ENCODE peak calls at places on chromosomes 2 and 18, in ten cellular contexts. E is K562; M is left ventricle myocardium superior; B is body of pancreas; W is foreskin keratinocyte; V is psoas muscle; Y is activated CD8-positive, alpha-beta T cell treated with anti-CD3 and anti-CD28 coated beads for 36 hours; O is activated CD4-positive, alpha-beta T cell treated with anti-CD3 and anti-CD28 coated beads for 36 hours; X is SK-N-SH treated with all-trans-retinoic acid at 6 μM for 48 hours; J is natural killer cell. H is an unnamed sample.
A peak's percentile ranks its signal among the peaks of the same experiment; 100 is the strongest.

GRCh38 chr2:79985145-79985544 is 319.4 kb downstream of the LRRTM1 start:
- ATAC-seq in B (no peak), M (no peak), O (no peak), X (no peak), Y (no peak), W (no peak), V (no peak), J (no peak), E (no peak), H (no peak)

GRCh38 chr2:240296611-240297552 is 138.6 kb upstream of the GPC1 start:
- ATAC-seq in J (no peak), M (peak; percentile 88), V (peak; percentile 34), O (no peak), W (no peak), E (no peak), X (no peak), Y (no peak), B (no peak), H (no peak)

GRCh38 chr2:195595825-195596224 is 61.2 kb upstream of the SLC39A10 start:
- ATAC-seq in Y (no peak), B (no peak), M (no peak), V (no peak), J (no peak), W (no peak), E (peak; percentile 90), X (no peak), O (no peak), H (no peak)

GRCh38 chr2:110644357-110644756 is 33.5 kb downstream of the BUB1 start:
- ATAC-seq in O (no peak), E (no peak), J (no peak), B (no peak), Y (no peak), V (no peak), W (no peak), M (no peak), X (no peak), H (no peak)

GRCh38 chr18:62982600-62983251 is 267.4 kb downstream of the PHLPP1 start:
- ATAC-seq in E (peak; percentile 84), O (peak; percentile 72), Y (peak; percentile 71), X (peak; percentile 86), J (peak; percentile 68), M (peak; percentile 83), B (peak; percentile 78), W (peak; percentile 53), V (peak; percentile 70), H (peak; percentile 60)

GRCh38 chr2:21422724-21423522 is 299.2 kb downstream of the TDRD15 start:
- ATAC-seq in O (no peak), J (no peak), B (no peak), E (no peak), M (no peak), X (no peak), Y (no peak), V (no peak), W (no peak), H (no peak)

GRCh38 chr18:69684789-69685188 is 262.9 kb downstream of the CD226 start:
- ATAC-seq in O (no peak), X (no peak), M (peak; percentile 68), V (no peak), B (no peak), E (no peak), J (no peak), W (no peak), Y (no peak), H (no peak)

GRCh38 chr2:120818441-120818920 is 82.8 kb downstream of the GLI2 start:
- ATAC-seq in E (no peak), Y (no peak), X (peak; percentile 39), M (no peak), O (no peak), W (no peak), B (peak; percentile 59), V (no peak), J (no peak), H (no peak)

GRCh38 chr18:46891742-46892214 is 25.5 kb downstream of the PIAS2 start:
- ATAC-seq in W (no peak), X (no peak), V (no peak), M (no peak), E (peak; percentile 25), Y (peak; percentile 87), O (peak; percentile 90), J (no peak), B (no peak), H (peak; percentile 67)

GRCh38 chr2:23387221-23387550 is 2.2 kb downstream of the KLHL29 start:
- ATAC-seq in V (no peak), E (no peak), J (no peak), X (peak; percentile 40), Y (no peak), O (no peak), B (no peak), M (no peak), W (no peak), H (peak; percentile 8)

GRCh38 chr2:128198666-128199065 is 107.7 kb downstream of the UGGT1 start:
- ATAC-seq in J (no peak), Y (no peak), O (no peak), E (peak; percentile 22), X (peak; percentile 32), B (no peak), V (no peak), W (peak; percentile 33), M (peak; percentile 69), H (no peak)

GRCh38 chr2:236960516-236960915 is 125.2 kb upstream of the COPS8 start:
- ATAC-seq in M (no peak), B (no peak), V (no peak), O (no peak), X (no peak), W (no peak), J (no peak), Y (no peak), E (no peak), H (no peak)

GRCh38 chr18:23864620-23865019 is 149.9 kb upstream of the TTC39C start:
- ATAC-seq in B (no peak), E (no peak), V (no peak), O (peak; percentile 65), J (peak; percentile 92), Y (peak; percentile 82), X (no peak), W (no peak), M (no peak), H (peak; percentile 95)

GRCh38 chr2:56195563-56195962 is 11.8 kb downstream of the CCDC85A start:
- ATAC-seq in M (no peak), E (no peak), O (no peak), Y (no peak), J (no peak), W (peak; percentile 14), V (no peak), B (no peak), X (no peak), H (no peak)

GRCh38 chr2:190893157-190893556 is 12.5 kb downstream of the GLS start:
- ATAC-seq in B (no peak), Y (no peak), X (no peak), E (no peak), J (no peak), O (no peak), W (no peak), M (no peak), V (no peak), H (no peak)

GRCh38 chr18:36912887-36913286 is 84.0 kb downstream of the KIAA1328 start:
- ATAC-seq in B (no peak), O (no peak), Y (no peak), J (no peak), V (no peak), W (no peak), E (peak; percentile 40), M (no peak), X (no peak), H (no peak)

GRCh38 chr18:24212939-24213338 is 74.1 kb downstream of the CABYR start:
- ATAC-seq in M (peak; percentile 84), V (peak; percentile 99), J (no peak), B (no peak), E (no peak), W (peak; percentile 97), Y (no peak), O (no peak), X (peak; percentile 97), H (no peak)

GRCh38 chr2:39392672-39393071 is 44.4 kb downstream of the MAP4K3 start:
- ATAC-seq in O (no peak), M (no peak), B (no peak), X (no peak), V (no peak), E (no peak), J (no peak), W (no peak), Y (no peak), H (no peak)

GRCh38 chr2:239998006-239998405 is 27.1 kb downstream of the NDUFA10 start:
- ATAC-seq in J (no peak), W (no peak), E (no peak), B (no peak), O (no peak), X (no peak), M (peak; percentile 74), Y (no peak), V (peak; percentile 15), H (no peak)

H was measured in activated T-helper 17 cell treated with anti-CD3 and anti-CD28 coated beads, Interleukin-2, amount 50 U/mL, for 72 hours.